ENCODE peak calls at places on chromosomes 16 and 17, in eight cellular contexts. H is stomach; T is right cardiac atrium; J is H7; W is PC-3; C is IMR-90; L is H9; M is CD4-positive, alpha-beta T cell. K is an unnamed sample.

GRCh38 chr17:49880291-49881053 is 32.6 kb upstream of the TAC4 start:
- DNase-seq in H (peak; percentile 79), T (peak; percentile 90), J (peak; percentile 99), W (peak; percentile 91), C (peak; percentile 44), L (peak; percentile 98), M (peak; percentile 50), K (peak; percentile 38)

GRCh38 chr17:9677411-9677810 is 32.1 kb downstream of the USP43 start:
- DNase-seq in H (no peak), T (no peak), J (no peak), W (peak; percentile 45), C (no peak), L (no peak), M (no peak), K (no peak)

GRCh38 chr17:72340836-72341235 is 220.0 kb downstream of the SOX9 start:
- DNase-seq in H (no peak), T (no peak), J (no peak), W (no peak), C (no peak), L (no peak), M (no peak), K (no peak)

GRCh38 chr16:1134776-1135458 is 18.0 kb upstream of the CACNA1H start:
- DNase-seq in H (peak; percentile 43), T (no peak), J (peak; percentile 68), W (no peak), C (no peak), L (no peak), M (no peak), K (no peak)

GRCh38 chr17:72297326-72298115 is 176.7 kb downstream of the SOX9 start:
- DNase-seq in H (no peak), T (peak; percentile 77), J (no peak), W (peak; percentile 86), C (peak; percentile 69), L (no peak), M (no peak), K (no peak)

GRCh38 chr17:35784895-35785294 is 10.5 kb downstream of the MMP28 start:
- DNase-seq in H (no peak), T (no peak), J (no peak), W (no peak), C (no peak), L (no peak), M (no peak), K (no peak)

GRCh38 chr17:49928826-49929475 is 40.0 kb upstream of the DLX4 start:
- DNase-seq in H (no peak), T (no peak), J (peak; percentile 40), W (peak; percentile 54), C (peak; percentile 17), L (no peak), M (no peak), K (no peak)

GRCh38 chr17:68981288-68981687 is 26.1 kb upstream of the ABCA8 start:
- DNase-seq in H (peak; percentile 29), T (peak; percentile 68), J (no peak), W (peak; percentile 10), C (peak; percentile 36), L (no peak), M (no peak), K (no peak)

GRCh38 chr16:23947838-23948237 is 112.1 kb downstream of the PRKCB start:
- DNase-seq in H (no peak), T (no peak), J (no peak), W (no peak), C (no peak), L (no peak), M (no peak), K (no peak)

GRCh38 chr16:11632455-11632921 is 35.8 kb upstream of the SNN start:
- DNase-seq in H (no peak), T (peak; percentile 83), J (peak; percentile 35), W (no peak), C (peak; percentile 93), L (no peak), M (no peak), K (no peak)

GRCh38 chr17:67046398-67046797 is 2.0 kb downstream of the CACNG1 start:
- DNase-seq in H (no peak), T (no peak), J (no peak), W (no peak), C (no peak), L (no peak), M (no peak), K (no peak)

GRCh38 chr17:1574697-1575471 is 12.3 kb upstream of the PITPNA start:
- DNase-seq in H (no peak), T (peak; percentile 68), J (peak; percentile 90), W (no peak), C (no peak), L (peak; percentile 90), M (no peak), K (no peak)

GRCh38 chr17:38733315-38734234 is 3.4 kb downstream of the CISD3 start:
- DNase-seq in H (no peak), T (no peak), J (peak; percentile 71), W (peak; percentile 12), C (no peak), L (peak; percentile 70), M (no peak), K (peak; percentile 52)

GRCh38 chr17:57899822-57900221 is 50.0 kb upstream of the MRPS23 start:
- DNase-seq in H (peak; percentile 83), T (peak; percentile 72), J (no peak), W (peak; percentile 54), C (no peak), L (no peak), M (no peak), K (no peak)

GRCh38 chr17:63434951-63435571 is 11.0 kb downstream of the CYB561 start:
- DNase-seq in H (peak; percentile 96), T (peak; percentile 81), J (peak; percentile 76), W (peak; percentile 99), C (peak; percentile 25), L (peak; percentile 71), M (no peak), K (peak; percentile 81)

GRCh38 chr17:80265205-80266068 is 4.8 kb downstream of the RNF213 start:
- DNase-seq in H (no peak), T (peak; percentile 59), J (no peak), W (no peak), C (no peak), L (no peak), M (peak; percentile 44), K (no peak)

GRCh38 chr17:13311301-13311700 is 290.4 kb downstream of the HS3ST3A1 start:
- DNase-seq in H (no peak), T (no peak), J (no peak), W (no peak), C (peak; percentile 12), L (no peak), M (no peak), K (no peak)

GRCh38 chr16:11914210-11914758 is 1.5 kb downstream of the GSPT1 start:
- DNase-seq in H (no peak), T (no peak), J (no peak), W (no peak), C (no peak), L (no peak), M (no peak), K (no peak)

GRCh38 chr16:86121611-86122010 is 222.6 kb downstream of the IRF8 start:
- DNase-seq in H (no peak), T (no peak), J (peak; percentile 5), W (no peak), C (no peak), L (no peak), M (no peak), K (no peak)
- H3K27me3 ChIP-seq in H (peaks cover 36% of the 10 kb centered on the region), T (no peaks in the 10 kb centered on the region), J (peaks cover 1% of the 10 kb centered on the region), W (peaks cover 66% of the 10 kb centered on the region), C (peaks cover 9% of the 10 kb centered on the region), L (no peaks in the 10 kb centered on the region), M (peaks cover 23% of the 10 kb centered on the region), K (peaks cover 33% of the 10 kb centered on the region)

GRCh38 chr16:89576173-89577054 is 856 bp downstream of the CPNE7 start:
- DNase-seq in H (no peak), T (no peak), J (peak; percentile 85), W (no peak), C (no peak), L (no peak), M (no peak), K (no peak)

GRCh38 chr16:89573826-89574680 is 1.5 kb upstream of the CPNE7 start:
- DNase-seq in H (no peak), T (no peak), J (no peak), W (no peak), C (no peak), L (no peak), M (no peak), K (no peak)

GRCh38 chr16:89572478-89573205 is 2.9 kb upstream of the CPNE7 start:
- DNase-seq in H (no peak), T (no peak), J (no peak), W (no peak), C (no peak), L (no peak), M (no peak), K (no peak)

GRCh38 chr16:89575247-89576172 is at the start of gene CPNE7:
- DNase-seq in H (no peak), T (no peak), J (peak; percentile 94), W (no peak), C (no peak), L (no peak), M (no peak), K (no peak)

DNA sequence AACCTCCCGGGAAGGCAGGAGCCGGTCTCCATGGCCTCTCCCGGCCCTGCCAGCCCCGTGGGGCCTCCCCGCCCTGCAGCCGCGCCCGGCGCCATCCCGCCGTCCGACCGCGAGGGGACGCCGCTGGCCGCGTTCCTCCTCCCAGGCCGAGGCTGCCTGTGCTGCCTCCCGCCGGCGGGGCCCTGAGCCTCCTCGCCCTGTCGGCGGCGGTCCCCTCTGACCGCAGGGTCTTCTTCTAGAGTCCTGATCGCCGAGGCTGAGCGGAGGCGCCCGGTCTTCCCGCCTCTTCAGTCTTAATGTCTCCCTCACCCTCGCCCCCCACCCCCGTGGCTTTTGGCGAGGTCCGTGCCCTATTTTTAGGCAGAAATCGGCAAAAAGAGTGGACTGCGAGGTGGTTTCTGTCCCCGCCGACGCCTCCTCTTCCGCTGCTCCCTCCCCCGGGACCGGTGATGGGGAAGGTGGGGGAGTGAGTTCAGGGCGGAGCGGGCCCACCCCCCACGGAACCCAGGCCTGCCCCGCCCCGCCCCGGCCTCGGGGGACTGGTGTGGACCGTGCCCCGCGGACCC is 794 bp upstream of the CPNE7 start:
- DNase-seq in H (peak; percentile 77), T (peak; percentile 76), J (peak; percentile 99), W (peak; percentile 69), C (peak; percentile 61), L (peak; percentile 85), M (peak; percentile 33), K (no peak)
- H3K27me3 ChIP-seq in H (peaks cover 83% of the 10 kb centered on the region), T (no peaks in the 10 kb centered on the region), J (peaks cover 30% of the 10 kb centered on the region), W (no peaks in the 10 kb centered on the region), C (peaks cover 4% of the 10 kb centered on the region), L (peaks cover 3% of the 10 kb centered on the region), M (peaks cover 14% of the 10 kb centered on the region), K (no peaks in the 10 kb centered on the region)

DNA sequence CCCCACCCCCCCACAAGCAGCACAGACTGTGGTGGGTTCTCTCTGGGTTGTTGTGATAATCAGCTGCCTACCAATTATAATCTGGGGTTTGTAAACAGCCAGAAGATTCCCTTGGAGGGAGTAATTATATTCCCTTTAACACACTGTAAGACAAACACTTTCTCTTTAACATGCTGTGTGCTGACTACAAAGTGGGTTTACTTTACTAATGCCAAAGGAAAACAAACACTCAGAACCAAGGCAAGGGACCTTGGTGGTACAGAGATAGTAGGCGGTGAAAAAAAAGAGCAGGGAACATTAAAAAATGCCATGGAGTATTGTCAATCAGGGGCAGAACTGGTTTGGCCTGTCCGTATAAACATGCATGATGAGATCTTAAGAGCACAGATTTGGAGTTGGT is 3.0 kb upstream of the VAT1L start:
- DNase-seq in H (no peak), T (no peak), J (no peak), W (no peak), C (no peak), L (no peak), M (no peak), K (no peak)
- H3K27me3 ChIP-seq in H (peaks cover 59% of the 10 kb centered on the region), T (no peaks in the 10 kb centered on the region), J (peaks cover 32% of the 10 kb centered on the region), W (peaks cover 18% of the 10 kb centered on the region), C (peaks cover 4% of the 10 kb centered on the region), L (peaks cover 10% of the 10 kb centered on the region), M (peaks cover 54% of the 10 kb centered on the region), K (no peaks in the 10 kb centered on the region)

GRCh38 chr16:66131156-66131807 is 235.2 kb upstream of the CDH5 start:
- DNase-seq in H (no peak), T (no peak), J (no peak), W (peak; percentile 64), C (peak; percentile 70), L (no peak), M (no peak), K (no peak)
- H3K27me3 ChIP-seq in H (peaks cover 38% of the 10 kb centered on the region), T (no peaks in the 10 kb centered on the region), J (peaks cover 5% of the 10 kb centered on the region), W (no peaks in the 10 kb centered on the region), C (no peaks in the 10 kb centered on the region), L (no peaks in the 10 kb centered on the region), M (peaks cover 26% of the 10 kb centered on the region), K (peaks cover 39% of the 10 kb centered on the region)